ENCODE peak calls at places on chromosome 5, in ten cellular contexts. C is ascending aorta, J is esophagus squamous epithelium, M is choroid plexus epithelial cell, W is spleen, B is breast epithelium, E is transverse colon, X is HepG2, I is astrocyte of the spinal cord, S is fibroblast of pulmonary artery. D is an unnamed sample.
A peak's percentile ranks its signal among the peaks of the same experiment; 100 is the strongest.

GRCh38 chr5:132655821-132656773 is 1.9 kb upstream of the IL13 start:
- DNase-seq in I (peak; percentile 21), W (no peak), B (no peak), J (no peak), C (peak; percentile 60), M (no peak), X (no peak), E (no peak), S (no peak), D (peak; percentile 7)

GRCh38 chr5:102115736-102116135 is 180.3 kb downstream of the SLCO4C1 start:
- DNase-seq in I (no peak), E (no peak), X (no peak), M (no peak), J (no peak), W (no peak), S (no peak), B (no peak), C (no peak), D (no peak)

GRCh38 chr5:136082390-136083193 is 50.1 kb upstream of the SMAD5 start:
- DNase-seq in S (peak; percentile 84), E (peak; percentile 63), W (no peak), C (peak; percentile 81), X (peak; percentile 59), J (no peak), I (peak; percentile 60), B (peak; percentile 68), M (peak; percentile 87), D (peak; percentile 84)

GRCh38 chr5:82641362-82641988 is 363.3 kb upstream of the RPS23 start:
- DNase-seq in E (peak; percentile 74), X (peak; percentile 82), B (peak; percentile 61), J (no peak), W (no peak), C (peak; percentile 88), M (peak; percentile 94), S (peak; percentile 95), I (peak; percentile 88), D (peak; percentile 95)

GRCh38 chr5:39400711-39401385 is 23.9 kb downstream of the DAB2 start:
- DNase-seq in X (peak; percentile 24), J (no peak), S (no peak), B (no peak), W (no peak), M (peak; percentile 66), C (no peak), E (no peak), I (peak; percentile 65), D (peak; percentile 49)

GRCh38 chr5:154486427-154486866 is 8.4 kb upstream of the HAND1 start:
- DNase-seq in I (no peak), X (no peak), S (no peak), J (no peak), W (peak; percentile 31), M (no peak), C (peak; percentile 5), E (no peak), B (no peak), D (no peak)

GRCh38 chr5:6734243-6734695 is 21.0 kb downstream of the TENT4A start:
- DNase-seq in M (peak; percentile 36), W (peak; percentile 68), X (no peak), B (peak; percentile 44), S (no peak), C (no peak), E (no peak), J (no peak), I (no peak), D (peak; percentile 52)

GRCh38 chr5:112344540-112344939 is 74.5 kb downstream of the EPB41L4A start:
- DNase-seq in C (no peak), J (no peak), I (no peak), B (no peak), X (no peak), S (no peak), W (no peak), E (no peak), M (no peak), D (no peak)

GRCh38 chr5:1558945-1559344 is 35.2 kb upstream of the LPCAT1 start:
- DNase-seq in E (no peak), I (no peak), C (no peak), X (no peak), W (no peak), B (no peak), S (no peak), M (no peak), J (no peak), D (no peak)

GRCh38 chr5:82023530-82024095 is 51.8 kb downstream of the ATG10 start:
- DNase-seq in W (no peak), I (no peak), S (no peak), B (no peak), X (no peak), C (no peak), J (no peak), M (peak; percentile 65), E (no peak), D (no peak)

GRCh38 chr5:159393854-159394274 is 63.6 kb upstream of the IL12B start:
- DNase-seq in J (no peak), C (no peak), W (no peak), S (no peak), I (no peak), E (no peak), B (no peak), M (no peak), X (no peak), D (no peak)

GRCh38 chr5:134124289-134125194 is 10.1 kb downstream of the TCF7 start:
- DNase-seq in X (no peak), B (no peak), I (peak; percentile 75), S (no peak), M (no peak), W (no peak), E (no peak), J (no peak), C (no peak), D (peak; percentile 91)

DNA sequence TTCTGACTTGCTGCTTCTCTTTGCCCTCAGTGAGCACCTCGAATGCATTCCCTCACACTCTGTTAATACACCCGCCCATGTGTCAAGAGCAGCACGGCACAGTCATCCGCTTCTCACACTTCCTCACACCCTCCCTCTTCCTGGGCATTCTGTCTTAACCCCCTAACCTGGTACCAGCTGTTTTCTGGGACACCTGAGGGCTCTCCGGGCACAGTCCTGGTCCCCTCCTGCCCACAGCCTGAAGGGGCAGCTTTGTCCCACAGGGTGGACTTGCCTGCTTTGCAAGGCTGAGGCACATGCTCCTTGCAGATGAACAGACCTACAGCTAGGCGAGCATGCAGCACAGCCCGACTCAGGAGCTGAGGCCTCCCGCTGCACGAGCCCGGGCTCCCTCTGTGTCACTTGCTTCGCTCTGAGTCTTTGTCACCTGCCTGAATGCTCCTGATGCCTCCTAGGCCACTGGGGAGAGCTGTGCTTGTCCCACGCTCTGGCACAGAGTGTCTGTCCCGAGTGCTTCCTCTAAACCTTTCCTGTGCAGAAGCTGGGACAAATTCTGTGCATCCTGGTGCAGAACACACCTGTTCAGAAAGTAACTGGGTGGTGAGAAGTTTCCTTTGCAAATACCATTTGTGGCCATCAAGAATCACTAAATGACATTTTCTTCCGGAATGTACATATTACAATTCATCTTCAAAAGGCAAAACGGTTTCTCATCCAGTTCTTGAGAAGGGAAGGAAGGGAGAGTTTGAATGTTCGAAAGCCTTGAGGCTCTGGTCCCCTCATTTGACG is 47.8 kb downstream of the AHRR start:
- DNase-seq in X (no peak), B (no peak), M (no peak), W (peak; percentile 71), S (no peak), C (peak; percentile 59), J (no peak), E (peak; percentile 8), I (no peak), D (peak; percentile 43)
- H3K4me3 ChIP-seq in X (no peak overlapping the region), B (no peak overlapping the region), M (no peak overlapping the region), W (no peak overlapping the region), S (no peak overlapping the region), C (no peak overlapping the region), J (no peak overlapping the region), E (no peak overlapping the region), I (no peak overlapping the region), D (no peak overlapping the region)

DNA sequence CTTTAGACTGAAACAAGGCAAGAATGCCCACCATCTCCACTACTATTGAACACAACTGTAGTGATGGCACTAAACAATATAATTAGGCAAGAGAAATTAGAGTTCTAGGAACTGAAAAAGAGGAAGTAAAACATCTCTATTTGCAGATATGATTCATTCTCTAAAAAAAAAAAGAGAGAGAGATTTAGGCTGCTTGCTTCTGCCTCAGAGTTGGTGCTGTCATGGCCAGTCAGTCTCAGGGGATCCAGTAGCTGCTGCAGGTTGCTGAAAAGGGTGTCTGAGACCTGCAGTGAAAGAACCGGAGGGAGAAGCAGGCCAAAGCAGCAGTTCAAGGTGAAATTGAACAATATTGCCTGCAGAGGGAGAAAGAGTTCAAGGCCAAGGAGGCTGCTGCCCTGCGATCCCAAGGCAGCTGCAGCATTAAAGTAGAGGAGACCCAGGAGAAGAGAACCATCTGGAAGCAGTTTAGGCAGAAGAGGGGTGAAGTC is 72.5 kb downstream of the AP3B1 start:
- DNase-seq in I (no peak), B (no peak), X (no peak), S (peak; percentile 34), C (no peak), M (peak; percentile 32), W (peak; percentile 76), E (peak; percentile 15), J (no peak), D (peak; percentile 47)
- TF ChIP-seq CTCF in I (peak; percentile 6), B (no peak), X (no peak), S (peak; percentile 25), C (no peak), M (peak; percentile 48), W (no peak), E (no peak), J (no peak), D (peak; percentile 40)

GRCh38 chr5:11062379-11062778 is 301.3 kb upstream of the DAP start:
- DNase-seq in X (no peak), W (no peak), I (peak; percentile 47), B (no peak), E (no peak), M (peak; percentile 5), J (no peak), C (no peak), S (no peak), D (no peak)
- H3K4me3 ChIP-seq in X (no peak overlapping the region), W (no peak overlapping the region), I (no peak overlapping the region), B (no peak overlapping the region), E (no peak overlapping the region), M (no peak overlapping the region), J (no peak overlapping the region), C (no peak overlapping the region), S (no peak overlapping the region), D (no peak overlapping the region)

DNA sequence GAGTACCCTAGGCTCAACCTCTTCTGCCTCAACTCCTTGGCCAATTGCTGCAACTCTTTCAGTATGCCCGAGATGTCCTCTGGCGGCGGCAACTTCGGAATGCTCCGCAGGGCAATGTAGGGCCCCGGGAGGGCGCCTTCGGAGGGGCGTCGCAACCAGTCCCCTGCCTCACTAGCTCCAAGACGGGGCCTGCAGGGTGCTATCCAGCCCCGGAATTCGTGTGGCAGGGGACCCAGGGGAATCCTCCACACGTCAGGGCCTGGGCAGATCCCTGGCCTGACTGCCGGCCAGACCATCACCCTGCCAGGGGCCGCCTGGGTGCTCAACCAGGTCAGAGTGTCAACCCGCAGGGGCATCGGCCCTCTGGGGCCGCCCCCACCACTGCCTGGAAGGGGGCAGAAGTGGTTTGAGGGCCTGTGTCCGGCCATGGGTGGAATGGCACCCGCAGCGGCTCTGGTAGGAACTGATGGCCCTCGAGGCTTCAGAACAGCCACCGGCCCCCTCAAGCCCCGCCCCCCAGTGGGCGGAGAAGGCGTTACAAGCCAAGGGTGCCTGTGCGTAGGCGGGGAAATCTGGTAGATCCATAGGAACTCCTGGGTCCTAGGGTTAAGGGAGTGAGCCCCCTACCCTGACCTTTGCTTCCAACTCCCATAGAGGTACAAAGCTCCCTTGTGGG is at the start of gene POU5F2:
- DNase-seq in X (no peak), B (no peak), E (no peak), C (no peak), M (no peak), J (no peak), I (no peak), W (no peak), S (no peak), D (no peak)
- TF ChIP-seq CTCF in X (no peak), B (no peak), E (no peak), C (no peak), M (no peak), J (no peak), I (no peak), W (no peak), S (no peak), D (no peak)